ENCODE peak calls at places on chromosomes 2 and 18, in six cellular contexts. R is cardiac fibroblast, F is epithelial cell of proximal tubule, Z is PC-3, W is cardiac muscle cell, I is colonic mucosa. X is an unnamed sample.

GRCh38 chr18:36314098-36314497 is 16.6 kb downstream of the FHOD3 start:
- DNase-seq in F (no peak), I (no peak), Z (no peak), W (no peak), R (peak), X (peak)

GRCh38 chr2:62140785-62141740 is 54.9 kb upstream of the B3GNT2 start:
- DNase-seq in R (no peak), Z (no peak), F (no peak), W (no peak), I (no peak), X (no peak)

GRCh38 chr2:122191331-122191730 is 435.9 kb downstream of the TSN start:
- DNase-seq in W (peak), F (no peak), R (peak), I (peak), Z (peak), X (peak)

GRCh38 chr2:68103656-68104055 is 40.9 kb upstream of the C1D start:
- DNase-seq in W (no peak), I (no peak), Z (no peak), F (no peak), R (no peak), X (no peak)

GRCh38 chr2:99881901-99882591 is 260.3 kb downstream of the AFF3 start:
- DNase-seq in I (no peak), W (peak), R (peak), F (peak), Z (peak), X (peak)

GRCh38 chr2:156800065-156800556 is 363.9 kb downstream of the GPD2 start:
- DNase-seq in F (no peak), W (no peak), I (no peak), Z (no peak), R (no peak), X (no peak)

GRCh38 chr2:170932166-170932565 is 3.1 kb downstream of the GORASP2 start:
- DNase-seq in Z (no peak), R (no peak), W (no peak), I (no peak), F (no peak), X (no peak)

GRCh38 chr2:233686967-233687366 is 5.3 kb downstream of the UGT1A7 start:
- DNase-seq in R (no peak), F (no peak), I (no peak), W (no peak), Z (no peak), X (no peak)

GRCh38 chr2:109405833-109406232 is 207.9 kb downstream of the SEPTIN10 start:
- DNase-seq in F (no peak), Z (no peak), R (no peak), I (no peak), W (no peak), X (no peak)

GRCh38 chr2:97765933-97766332 is 52.6 kb downstream of the ZAP70 start:
- DNase-seq in W (no peak), I (no peak), R (no peak), F (peak), Z (no peak), X (no peak)

GRCh38 chr18:46069524-46069923 is 2.5 kb downstream of the PSTPIP2 start:
- DNase-seq in R (no peak), Z (peak), W (no peak), F (no peak), I (no peak), X (peak)

GRCh38 chr2:233145726-233146125 is 85.6 kb downstream of the INPP5D start:
- DNase-seq in F (no peak), Z (no peak), R (no peak), W (no peak), I (no peak), X (no peak)

GRCh38 chr2:27214936-27215335 is 2.2 kb upstream of the CAD start:
- DNase-seq in Z (no peak), R (no peak), I (no peak), F (no peak), W (no peak), X (no peak)

GRCh38 chr2:143068094-143068890 is 60.9 kb upstream of the ARHGAP15 start:
- DNase-seq in R (no peak), I (no peak), W (no peak), F (no peak), Z (no peak), X (peak)

GRCh38 chr18:37452015-37452414 is 113.6 kb downstream of the CELF4 start:
- DNase-seq in Z (no peak), F (no peak), R (no peak), I (no peak), W (no peak), X (no peak)

GRCh38 chr2:64645014-64645418 is 8.7 kb downstream of the SERTAD2 start:
- DNase-seq in F (no peak), I (peak), Z (peak), W (peak), R (peak), X (peak)

GRCh38 chr2:10253596-10254372 is 48.9 kb upstream of the HPCAL1 start:
- DNase-seq in F (no peak), I (peak), W (no peak), R (no peak), Z (no peak), X (no peak)

DNA sequence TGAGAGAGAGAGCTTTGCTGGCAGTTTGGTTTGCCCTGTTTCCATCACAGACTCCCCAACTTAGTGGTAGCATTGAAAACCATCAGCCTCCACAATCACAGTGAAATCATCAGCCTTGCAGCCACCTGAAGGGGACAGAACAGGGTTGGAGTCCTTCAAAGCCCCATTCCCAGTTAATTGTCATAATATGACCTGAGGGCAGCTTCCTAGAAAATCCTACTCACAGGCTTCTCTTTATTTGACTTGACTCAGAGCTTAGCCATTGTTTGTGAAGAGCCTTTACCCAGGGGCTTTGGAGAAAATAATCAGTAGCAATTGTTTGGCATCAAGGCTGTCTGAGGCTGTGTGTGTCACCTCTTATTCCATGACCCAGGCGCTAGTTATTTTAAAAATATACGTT is 308.7 kb downstream of the CBLN2 start:
- DNase-seq in F (no peak), R (no peak), I (no peak), W (no peak), Z (peak), X (peak)
- H3K4me3 ChIP-seq in F (no peak), R (no peak), I (no peak), W (no peak), Z (no peak), X (no peak)

DNA sequence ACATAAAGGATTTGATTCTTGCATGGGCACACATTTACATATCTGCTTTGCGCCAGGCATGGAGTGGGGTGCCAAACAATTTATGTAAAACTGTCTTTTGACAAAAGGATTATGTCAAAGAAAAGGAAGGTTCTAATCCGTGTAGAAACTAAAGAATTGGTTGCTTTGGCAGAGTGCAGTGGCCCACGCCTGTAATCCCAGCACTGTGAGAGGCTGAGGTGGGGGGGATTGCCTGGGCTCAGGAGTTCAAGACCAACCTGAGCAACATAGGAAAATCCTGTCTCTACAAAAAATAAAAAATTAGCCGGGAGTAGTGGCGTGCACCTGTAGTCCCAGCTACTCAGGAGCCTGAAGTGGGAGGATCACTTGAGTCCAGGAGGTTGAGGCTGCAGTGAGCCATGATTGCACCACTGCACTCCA is 1.1 kb upstream of the MTERF4 start:
- DNase-seq in R (no peak), W (no peak), I (no peak), Z (no peak), F (no peak), X (no peak)
- H3K4me3 ChIP-seq in R (peak), W (peak), I (peak), Z (peak), F (peak), X (peak)

GRCh38 chr2:218993345-218994315 is at the start of gene CRYBA2:
- DNase-seq in F (no peak), I (no peak), W (no peak), Z (peak), R (no peak), X (peak)

GRCh38 chr2:218990612-218991011 is 2.6 kb downstream of the CRYBA2 start:
- DNase-seq in W (no peak), F (no peak), Z (no peak), I (no peak), R (no peak), X (no peak)

GRCh38 chr2:218991674-218992168 is 1.5 kb downstream of the CRYBA2 start:
- DNase-seq in Z (peak), I (no peak), W (peak), F (no peak), R (peak), X (peak)

GRCh38 chr2:218992196-218992595 is 1.0 kb downstream of the CRYBA2 start:
- DNase-seq in Z (no peak), R (no peak), I (no peak), F (no peak), W (no peak), X (no peak)

GRCh38 chr2:218992703-218993344 is 398 bp downstream of the CRYBA2 start:
- DNase-seq in F (no peak), Z (peak), R (no peak), W (peak), I (no peak), X (no peak)
- H3K4me3 ChIP-seq in F (peak), Z (peak), R (peak), W (no peak), I (peak), X (no peak)

DNA sequence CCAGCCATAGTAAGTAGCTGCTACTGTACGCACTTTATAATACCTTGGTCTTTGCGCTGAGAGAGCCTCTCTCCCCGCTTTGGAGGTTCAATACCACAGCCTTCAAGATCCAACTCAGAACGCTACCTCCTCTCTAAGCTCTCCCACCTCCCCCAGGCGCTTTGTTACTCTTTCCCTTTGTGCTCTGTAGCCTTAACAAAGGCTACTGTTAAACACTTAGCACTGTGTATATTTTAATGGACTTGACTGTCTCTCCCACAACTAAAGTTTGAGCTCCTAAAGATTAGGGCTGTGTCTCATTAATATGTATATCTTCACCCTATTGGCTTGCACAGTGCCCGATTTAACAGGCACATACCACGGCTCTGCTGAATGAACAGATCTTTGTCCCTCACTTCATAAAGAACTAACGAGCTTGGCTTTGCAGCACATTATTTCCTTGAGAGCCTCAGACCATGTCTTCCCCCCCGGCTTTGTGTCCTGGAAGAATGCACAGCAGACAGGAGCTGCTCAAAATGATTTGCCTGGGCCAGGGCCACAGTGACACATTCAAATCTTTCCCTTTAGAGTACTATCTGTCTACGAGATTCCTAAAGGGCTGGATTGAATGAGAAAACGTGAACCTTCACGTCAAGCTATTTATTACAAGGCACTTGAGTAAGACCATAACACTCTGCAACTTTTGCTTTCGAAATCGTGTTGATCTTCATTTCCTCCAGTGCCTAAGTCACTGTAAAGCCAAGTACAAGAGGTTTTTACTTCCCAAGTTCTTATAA is 22.1 kb downstream of the ABHD3 start:
- DNase-seq in F (peak), Z (no peak), R (peak), W (no peak), I (no peak), X (peak)
- H3K4me3 ChIP-seq in F (peak), Z (no peak), R (peak), W (no peak), I (peak), X (peak)

GRCh38 chr2:132267372-132267771 is 105.6 kb upstream of the ANKRD30BL start:
- DNase-seq in Z (no peak), W (peak), R (no peak), I (no peak), F (no peak), X (no peak)
- H3K4me3 ChIP-seq in Z (peak), W (peak), R (no peak), I (no peak), F (peak), X (no peak)

GRCh38 chr2:30148850-30149249 is 2.0 kb downstream of the YPEL5 start:
- DNase-seq in Z (no peak), R (no peak), F (no peak), I (no peak), W (no peak), X (no peak)
- H3K4me3 ChIP-seq in Z (no peak), R (no peak), F (no peak), I (no peak), W (no peak), X (no peak)

GRCh38 chr2:172928754-172929153 is 146.9 kb upstream of the MAP3K20 start:
- DNase-seq in Z (no peak), F (no peak), W (no peak), I (no peak), R (peak), X (peak)
- H3K4me3 ChIP-seq in Z (no peak), F (no peak), W (no peak), I (no peak), R (peak), X (no peak)

GRCh38 chr2:216691210-216691741 is 4.1 kb downstream of the IGFBP5 start:
- DNase-seq in W (peak), R (peak), I (no peak), Z (peak), F (no peak), X (peak)
- H3K4me3 ChIP-seq in W (peak), R (peak), I (peak), Z (peak), F (peak), X (no peak)

GRCh38 chr18:25351280-25351772 is 640 bp downstream of the ZNF521 start:
- DNase-seq in W (no peak), R (no peak), Z (no peak), F (no peak), I (peak), X (no peak)

GRCh38 chr18:25348361-25349130 is 3.4 kb downstream of the ZNF521 start:
- DNase-seq in I (no peak), R (no peak), F (no peak), W (no peak), Z (no peak), X (no peak)

GRCh38 chr18:25350561-25351201 is 1.3 kb downstream of the ZNF521 start:
- DNase-seq in F (no peak), R (peak), I (peak), Z (no peak), W (peak), X (no peak)

GRCh38 chr18:25349131-25349925 is 2.6 kb downstream of the ZNF521 start:
- DNase-seq in R (peak), F (no peak), I (no peak), W (peak), Z (no peak), X (no peak)

DNA sequence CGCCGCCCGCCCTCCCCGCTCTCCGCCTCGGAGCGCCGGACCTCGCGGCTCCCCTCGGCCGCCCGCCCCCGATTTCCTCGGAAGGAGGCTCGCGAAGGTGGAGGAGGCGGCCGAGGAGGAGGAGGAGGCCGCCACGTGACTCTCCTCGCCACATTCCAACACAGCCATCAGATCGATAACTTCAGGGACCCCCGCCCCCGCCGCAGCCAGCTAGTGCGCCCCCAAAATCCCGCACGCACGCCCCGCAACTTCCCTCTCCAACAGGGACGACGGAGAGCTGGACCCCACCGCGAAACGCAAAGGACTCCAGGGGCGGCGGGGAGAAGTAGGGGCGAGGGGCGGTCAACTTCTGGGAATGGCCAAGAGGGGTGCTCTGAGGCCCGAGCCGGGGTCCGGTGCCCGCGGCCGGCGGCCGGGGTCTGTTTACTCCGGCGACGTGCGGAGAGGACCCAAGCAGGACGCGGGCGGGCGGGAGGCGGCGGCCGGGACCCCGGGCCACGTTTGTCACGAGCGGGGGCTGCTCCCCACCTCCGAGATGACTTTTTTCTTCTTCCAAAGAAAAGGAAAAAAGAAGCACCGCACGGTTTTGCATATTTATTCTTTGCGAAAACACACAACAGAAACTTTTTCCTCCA is 1.9 kb downstream of the ZNF521 start:
- DNase-seq in I (peak), Z (no peak), F (no peak), R (peak), W (peak), X (no peak)
- H3K4me3 ChIP-seq in I (peak), Z (peak), F (peak), R (peak), W (peak), X (peak)

DNA sequence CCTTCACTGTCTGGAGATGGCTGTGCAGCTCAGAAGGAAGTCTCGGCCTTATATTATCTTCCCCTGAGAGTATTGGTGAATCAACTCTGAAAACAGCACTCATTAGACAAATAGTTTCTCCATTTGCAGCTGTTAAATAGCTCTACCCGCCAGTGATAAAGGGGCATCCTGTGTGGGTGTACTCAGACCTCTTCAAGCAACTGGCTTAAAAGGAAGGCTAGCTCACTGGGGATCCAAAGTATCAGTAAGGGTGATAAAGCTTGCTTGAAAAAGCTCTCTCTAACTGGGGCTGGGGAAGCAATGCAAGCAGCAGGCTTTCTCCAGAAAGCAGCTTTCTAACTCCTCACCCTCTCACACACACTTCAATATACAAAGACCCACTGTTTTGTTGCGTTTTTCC is 64.9 kb upstream of the PSMD14 start:
- DNase-seq in I (no peak), W (no peak), Z (no peak), R (no peak), F (no peak), X (no peak)
- H3K4me3 ChIP-seq in I (no peak), W (no peak), Z (no peak), R (no peak), F (no peak), X (no peak)

X was measured in bronchial epithelial cell.